ENCODE peak calls at places on chromosomes 11 and 22, in four cellular contexts. One of them, this sample, is unnamed. For H3K9me3, the result is how much of the 10 kb centered on the place peaks cover.

GRCh38 chr11:662689-663274 is 25.7 kb downstream of the DRD4 start:
- DNase-seq in tibial nerve: peak
- DNase-seq in sigmoid colon: no peak
- DNase-seq in suprapubic skin: no peak
- DNase-seq in this sample: peak

GRCh38 chr22:31046591-31047226 is 34.4 kb upstream of the SMTN start:
- DNase-seq in suprapubic skin: peak
- DNase-seq in sigmoid colon: peak
- DNase-seq in tibial nerve: peak
- DNase-seq in this sample: peak

GRCh38 chr22:30253205-30253852 is 6.8 kb upstream of the LIF start:
- DNase-seq in tibial nerve: peak
- DNase-seq in sigmoid colon: no peak
- DNase-seq in suprapubic skin: no peak
- DNase-seq in this sample: peak

GRCh38 chr11:99501655-99502054 is 480.9 kb downstream of the CNTN5 start:
- DNase-seq in suprapubic skin: no peak
- DNase-seq in sigmoid colon: no peak
- DNase-seq in tibial nerve: no peak
- DNase-seq in this sample: no peak

GRCh38 chr11:1333860-1334259 is 24.4 kb upstream of the TOLLIP start:
- DNase-seq in sigmoid colon: peak
- DNase-seq in suprapubic skin: no peak
- DNase-seq in tibial nerve: no peak
- DNase-seq in this sample: no peak

GRCh38 chr11:88421530-88421929 is 84.0 kb upstream of the CTSC start:
- DNase-seq in suprapubic skin: no peak
- DNase-seq in sigmoid colon: no peak
- DNase-seq in tibial nerve: no peak
- DNase-seq in this sample: no peak

GRCh38 chr11:78220218-78221157 is 31.8 kb downstream of the USP35 start:
- DNase-seq in sigmoid colon: no peak
- DNase-seq in tibial nerve: no peak
- DNase-seq in suprapubic skin: peak
- DNase-seq in this sample: no peak

GRCh38 chr11:119488256-119488995 is 65.5 kb upstream of the THY1 start:
- DNase-seq in sigmoid colon: peak
- DNase-seq in suprapubic skin: peak
- DNase-seq in tibial nerve: no peak
- DNase-seq in this sample: no peak

GRCh38 chr11:117976445-117976844 is 9.7 kb upstream of the IL10RA start:
- DNase-seq in suprapubic skin: no peak
- DNase-seq in sigmoid colon: no peak
- DNase-seq in tibial nerve: no peak
- DNase-seq in this sample: no peak

GRCh38 chr22:36365020-36365411 is 22.8 kb downstream of the MYH9 start:
- DNase-seq in suprapubic skin: no peak
- DNase-seq in sigmoid colon: peak
- DNase-seq in tibial nerve: no peak
- DNase-seq in this sample: peak

GRCh38 chr11:47305734-47306483 is 36.0 kb downstream of the MADD start:
- DNase-seq in suprapubic skin: no peak
- DNase-seq in tibial nerve: no peak
- DNase-seq in sigmoid colon: no peak
- DNase-seq in this sample: no peak

GRCh38 chr11:16979708-16980622 is 34.2 kb downstream of the PLEKHA7 start:
- DNase-seq in tibial nerve: no peak
- DNase-seq in sigmoid colon: no peak
- DNase-seq in suprapubic skin: no peak
- DNase-seq in this sample: no peak

GRCh38 chr11:75532200-75532972 is 6.6 kb upstream of the GDPD5 start:
- DNase-seq in suprapubic skin: no peak
- DNase-seq in tibial nerve: peak
- DNase-seq in sigmoid colon: peak
- DNase-seq in this sample: peak

GRCh38 chr11:8759634-8760033 is 77.0 kb downstream of the RPL27A start:
- DNase-seq in tibial nerve: no peak
- DNase-seq in suprapubic skin: no peak
- DNase-seq in sigmoid colon: peak
- DNase-seq in this sample: no peak

GRCh38 chr11:97460091-97460490 is 1070.3 kb downstream of the JRKL start:
- DNase-seq in suprapubic skin: no peak
- DNase-seq in tibial nerve: no peak
- DNase-seq in sigmoid colon: no peak
- DNase-seq in this sample: no peak

GRCh38 chr11:113493205-113493604 is 18.0 kb upstream of the DRD2 start:
- DNase-seq in tibial nerve: no peak
- DNase-seq in sigmoid colon: no peak
- DNase-seq in suprapubic skin: no peak
- DNase-seq in this sample: no peak

GRCh38 chr11:71545405-71545966 is 2.7 kb upstream of the KRTAP5-9 start:
- DNase-seq in suprapubic skin: no peak
- DNase-seq in sigmoid colon: no peak
- DNase-seq in tibial nerve: no peak
- DNase-seq in this sample: no peak

GRCh38 chr11:126103150-126103549 is 40.5 kb upstream of the CDON start:
- DNase-seq in sigmoid colon: no peak
- DNase-seq in tibial nerve: no peak
- DNase-seq in suprapubic skin: no peak
- DNase-seq in this sample: no peak

GRCh38 chr22:37330200-37331033 is 48.1 kb downstream of the CYTH4 start:
- DNase-seq in suprapubic skin: no peak
- DNase-seq in sigmoid colon: no peak
- DNase-seq in tibial nerve: no peak
- DNase-seq in this sample: peak

GRCh38 chr11:118609380-118610219 is 2.2 kb downstream of the PHLDB1 start:
- DNase-seq in sigmoid colon: peak
- DNase-seq in tibial nerve: no peak
- DNase-seq in suprapubic skin: peak
- DNase-seq in this sample: no peak

GRCh38 chr11:132685174-132685611 is 847.1 kb downstream of the OPCML start:
- DNase-seq in tibial nerve: no peak
- DNase-seq in sigmoid colon: no peak
- DNase-seq in suprapubic skin: no peak
- DNase-seq in this sample: no peak

GRCh38 chr11:109553284-109553683 is 131.3 kb downstream of the C11orf87 start:
- DNase-seq in sigmoid colon: no peak
- DNase-seq in suprapubic skin: no peak
- DNase-seq in tibial nerve: no peak
- DNase-seq in this sample: no peak

GRCh38 chr11:121654506-121655480 is 202.0 kb upstream of the SORL1-AS1 start:
- DNase-seq in tibial nerve: no peak
- DNase-seq in suprapubic skin: no peak
- DNase-seq in sigmoid colon: no peak
- DNase-seq in this sample: no peak

GRCh38 chr11:74849525-74850391 is 99.1 kb downstream of the XRRA1 start:
- DNase-seq in sigmoid colon: no peak
- DNase-seq in tibial nerve: no peak
- DNase-seq in suprapubic skin: no peak
- DNase-seq in this sample: no peak

GRCh38 chr11:20097319-20098221 is 62.7 kb downstream of the DBX1 start:
- DNase-seq in sigmoid colon: no peak
- DNase-seq in suprapubic skin: no peak
- DNase-seq in tibial nerve: no peak
- DNase-seq in this sample: no peak

GRCh38 chr11:8878771-8879170 is 32.2 kb upstream of the AKIP1 start:
- DNase-seq in tibial nerve: no peak
- DNase-seq in suprapubic skin: no peak
- DNase-seq in sigmoid colon: no peak
- DNase-seq in this sample: no peak

GRCh38 chr11:16815047-16815767 is 76.8 kb downstream of the C11orf58 start:
- DNase-seq in suprapubic skin: peak
- DNase-seq in tibial nerve: peak
- DNase-seq in sigmoid colon: peak
- DNase-seq in this sample: peak

GRCh38 chr11:77611921-77612320 is 22.2 kb downstream of the AQP11 start:
- DNase-seq in sigmoid colon: no peak
- DNase-seq in suprapubic skin: no peak
- DNase-seq in tibial nerve: no peak
- DNase-seq in this sample: no peak

GRCh38 chr11:134358165-134358852 is 26.5 kb downstream of the GLB1L2 start:
- DNase-seq in tibial nerve: no peak
- DNase-seq in sigmoid colon: peak
- DNase-seq in suprapubic skin: peak
- DNase-seq in this sample: no peak

GRCh38 chr11:78074756-78075155 is 4.9 kb downstream of the NDUFC2 start:
- DNase-seq in tibial nerve: no peak
- DNase-seq in suprapubic skin: no peak
- DNase-seq in sigmoid colon: no peak
- DNase-seq in this sample: no peak

GRCh38 chr22:27783436-27784098 is 18.0 kb downstream of the MN1 start:
- DNase-seq in sigmoid colon: no peak
- DNase-seq in tibial nerve: no peak
- DNase-seq in suprapubic skin: no peak
- DNase-seq in this sample: no peak

GRCh38 chr22:43168416-43169309 is 17.3 kb downstream of the TSPO start:
- DNase-seq in sigmoid colon: no peak
- DNase-seq in tibial nerve: no peak
- DNase-seq in suprapubic skin: no peak
- DNase-seq in this sample: no peak

GRCh38 chr11:116697639-116698038 is 75.1 kb downstream of the BUD13 start:
- DNase-seq in suprapubic skin: peak
- DNase-seq in tibial nerve: no peak
- DNase-seq in sigmoid colon: peak
- DNase-seq in this sample: no peak

GRCh38 chr11:46808804-46809431 is 37.2 kb downstream of the CKAP5 start:
- DNase-seq in suprapubic skin: no peak
- DNase-seq in tibial nerve: no peak
- DNase-seq in sigmoid colon: no peak
- DNase-seq in this sample: no peak

GRCh38 chr22:39287076-39287743 is 32.2 kb downstream of the RPL3 start:
- DNase-seq in tibial nerve: no peak
- DNase-seq in suprapubic skin: no peak
- DNase-seq in sigmoid colon: no peak
- DNase-seq in this sample: peak

GRCh38 chr22:49616356-49617231 is 211.1 kb downstream of the BRD1 start:
- DNase-seq in suprapubic skin: no peak
- DNase-seq in sigmoid colon: no peak
- DNase-seq in tibial nerve: no peak
- DNase-seq in this sample: no peak
- H3K9me3 ChIP-seq in suprapubic skin: under half
- H3K9me3 ChIP-seq in sigmoid colon: under half
- H3K9me3 ChIP-seq in tibial nerve: under half
- H3K9me3 ChIP-seq in this sample: under half

GRCh38 chr11:65720237-65720934 is at the start of gene RNASEH2C:
- DNase-seq in suprapubic skin: no peak
- DNase-seq in sigmoid colon: peak
- DNase-seq in tibial nerve: peak
- DNase-seq in this sample: peak
- TF ChIP-seq EP300 in suprapubic skin: no peak
- TF ChIP-seq EP300 in sigmoid colon: no peak
- TF ChIP-seq EP300 in tibial nerve: peak
- TF ChIP-seq EP300 in this sample: no peak

GRCh38 chr22:47456031-47456430 is 693.6 kb downstream of the TBC1D22A start:
- DNase-seq in tibial nerve: no peak
- DNase-seq in suprapubic skin: no peak
- DNase-seq in sigmoid colon: no peak
- DNase-seq in this sample: no peak
- H3K9me3 ChIP-seq in tibial nerve: under half
- H3K9me3 ChIP-seq in suprapubic skin: under half
- H3K9me3 ChIP-seq in sigmoid colon: under half
- H3K9me3 ChIP-seq in this sample: under half

DNA sequence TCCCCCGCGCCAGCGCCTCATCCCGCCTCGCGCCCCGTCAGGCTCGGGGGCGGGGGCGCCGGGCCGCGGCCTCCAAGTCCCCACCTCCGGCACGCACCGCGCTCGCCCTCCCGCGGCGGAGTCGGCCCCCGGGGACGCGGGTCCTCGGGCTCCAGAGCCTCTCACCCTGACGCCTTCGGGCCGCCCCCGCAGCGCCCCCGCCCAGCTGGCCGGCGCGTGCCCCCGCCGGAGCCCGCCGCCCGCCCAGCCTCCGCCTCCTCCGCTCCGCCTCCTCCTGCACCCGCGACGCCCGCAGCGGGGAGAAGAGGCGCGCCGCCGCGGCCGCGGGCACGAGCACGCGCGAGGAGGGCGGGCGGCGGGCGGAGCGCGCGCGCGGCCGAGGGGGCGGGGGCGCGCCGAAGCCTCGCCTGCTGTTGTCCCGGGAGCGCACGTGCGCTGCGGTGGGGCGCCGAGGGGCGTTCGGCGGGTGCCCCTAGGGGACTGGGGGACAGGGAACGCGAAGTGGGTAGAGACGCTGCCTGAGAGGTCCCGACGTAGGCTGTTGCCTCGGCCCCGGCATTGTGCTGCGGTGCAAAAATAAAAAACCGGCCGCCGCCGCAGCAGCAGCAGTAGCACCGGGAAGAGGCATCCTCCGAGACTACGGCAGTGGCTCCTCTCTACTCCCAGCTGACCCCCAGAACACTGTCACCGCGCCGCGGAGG is 87.4 kb upstream of the ARHGAP32 start:
- DNase-seq in sigmoid colon: peak
- DNase-seq in suprapubic skin: peak
- DNase-seq in tibial nerve: peak
- DNase-seq in this sample: peak
- TF ChIP-seq EP300 in sigmoid colon: no peak
- TF ChIP-seq EP300 in suprapubic skin: no peak
- TF ChIP-seq EP300 in tibial nerve: no peak
- TF ChIP-seq EP300 in this sample: no peak

GRCh38 chr11:55658031-55658573 is 3.9 kb upstream of the OR4C6 start:
- DNase-seq in sigmoid colon: no peak
- DNase-seq in tibial nerve: no peak
- DNase-seq in suprapubic skin: no peak
- DNase-seq in this sample: no peak

GRCh38 chr11:55658608-55659007 is 3.4 kb upstream of the OR4C6 start:
- DNase-seq in suprapubic skin: no peak
- DNase-seq in sigmoid colon: no peak
- DNase-seq in tibial nerve: no peak
- DNase-seq in this sample: no peak

GRCh38 chr11:55661901-55662300 is at the start of gene OR4C6:
- DNase-seq in suprapubic skin: no peak
- DNase-seq in sigmoid colon: no peak
- DNase-seq in tibial nerve: no peak
- DNase-seq in this sample: no peak
- H3K9me3 ChIP-seq in suprapubic skin: under half
- H3K9me3 ChIP-seq in sigmoid colon: under half
- H3K9me3 ChIP-seq in tibial nerve: under half
- H3K9me3 ChIP-seq in this sample: under half

GRCh38 chr11:3051435-3052108 is 5.7 kb downstream of the CARS1 start:
- DNase-seq in suprapubic skin: no peak
- DNase-seq in tibial nerve: no peak
- DNase-seq in sigmoid colon: no peak
- DNase-seq in this sample: no peak
- TF ChIP-seq EP300 in suprapubic skin: no peak
- TF ChIP-seq EP300 in tibial nerve: no peak
- TF ChIP-seq EP300 in sigmoid colon: no peak
- TF ChIP-seq EP300 in this sample: no peak

This sample was measured in transverse colon.